ENCODE peak calls at places on chromosome 10, in four cellular contexts. W is HFF-Myc, P is right atrium auricular region, A is ovary. B is an unnamed sample.

GRCh38 chr10:28248092-28248491 is 54.8 kb downstream of the MPP7 start:
- DNase-seq in W (peak; percentile 78), P (no peak), A (no peak), B (no peak)

GRCh38 chr10:69849790-69850189 is 48.1 kb downstream of the COL13A1 start:
- DNase-seq in W (no peak), P (no peak), A (no peak), B (no peak)

GRCh38 chr10:111600772-111601171 is 523.9 kb downstream of the ADRA2A start:
- DNase-seq in W (no peak), P (no peak), A (no peak), B (no peak)

GRCh38 chr10:34314457-34314856 is 500.6 kb downstream of the PARD3 start:
- DNase-seq in W (no peak), P (no peak), A (no peak), B (no peak)

GRCh38 chr10:83692196-83692595 is 447.1 kb upstream of the GHITM start:
- DNase-seq in W (no peak), P (no peak), A (no peak), B (no peak)

GRCh38 chr10:13624630-13625029 is 37.9 kb downstream of the PRPF18 start:
- DNase-seq in W (no peak), P (no peak), A (no peak), B (no peak)

GRCh38 chr10:9579110-9579705 is 1438.5 kb upstream of the CELF2 start:
- DNase-seq in W (no peak), P (no peak), A (no peak), B (no peak)

GRCh38 chr10:73862011-73862410 is 12.3 kb downstream of the CAMK2G start:
- DNase-seq in W (no peak), P (no peak), A (no peak), B (no peak)

GRCh38 chr10:70272925-70273316 is 10.9 kb downstream of the NPFFR1 start:
- DNase-seq in W (no peak), P (no peak), A (no peak), B (no peak)

GRCh38 chr10:129999140-129999539 is 35.1 kb upstream of the EBF3 start:
- DNase-seq in W (no peak), P (no peak), A (no peak), B (no peak)

GRCh38 chr10:2989292-2989947 is 77.9 kb upstream of the PFKP start:
- DNase-seq in W (no peak), P (no peak), A (no peak), B (no peak)

GRCh38 chr10:65611592-65611991 is 1314.2 kb upstream of the LRRTM3 start:
- DNase-seq in W (no peak), P (no peak), A (no peak), B (no peak)

GRCh38 chr10:71975891-71976725 is 11.9 kb downstream of the CHST3 start:
- DNase-seq in W (no peak), P (no peak), A (peak; percentile 80), B (no peak)

GRCh38 chr10:49079499-49079898 is 35.8 kb downstream of the VSTM4 start:
- DNase-seq in W (no peak), P (no peak), A (no peak), B (no peak)

GRCh38 chr10:23412223-23412622 is 26.7 kb upstream of the OTUD1 start:
- DNase-seq in W (no peak), P (no peak), A (no peak), B (no peak)

GRCh38 chr10:2979267-2979660 is 88.1 kb upstream of the PFKP start:
- DNase-seq in W (no peak), P (no peak), A (no peak), B (no peak)

GRCh38 chr10:61452229-61452651 is 941 bp downstream of the TMEM26 start:
- DNase-seq in W (no peak), P (no peak), A (no peak), B (no peak)

GRCh38 chr10:78811174-78811573 is 257.6 kb upstream of the ZMIZ1 start:
- DNase-seq in W (no peak), P (no peak), A (no peak), B (no peak)

GRCh38 chr10:132512693-132513345 is 24.8 kb upstream of the INPP5A start:
- DNase-seq in W (no peak), P (no peak), A (peak; percentile 7), B (no peak)

GRCh38 chr10:11678074-11678793 is 63.9 kb upstream of the ECHDC3 start:
- DNase-seq in W (no peak), P (no peak), A (no peak), B (no peak)

GRCh38 chr10:110973400-110973799 is 54.0 kb downstream of the SHOC2 start:
- DNase-seq in W (no peak), P (no peak), A (no peak), B (no peak)

GRCh38 chr10:73590881-73591577 is at the start of gene USP54:
- DNase-seq in W (no peak), P (no peak), A (no peak), B (no peak)

GRCh38 chr10:86969421-86970041 is 1.2 kb downstream of the ADIRF start:
- DNase-seq in W (no peak), P (no peak), A (peak; percentile 66), B (no peak)

GRCh38 chr10:86968994-86969355 is 693 bp downstream of the ADIRF start:
- DNase-seq in W (no peak), P (peak; percentile 59), A (no peak), B (no peak)

GRCh38 chr10:86967481-86967941 is 771 bp upstream of the ADIRF start:
- DNase-seq in W (no peak), P (peak; percentile 57), A (peak; percentile 36), B (no peak)

GRCh38 chr10:86970152-86970886 is 2.0 kb downstream of the ADIRF start:
- DNase-seq in W (no peak), P (peak; percentile 89), A (peak; percentile 87), B (no peak)

DNA sequence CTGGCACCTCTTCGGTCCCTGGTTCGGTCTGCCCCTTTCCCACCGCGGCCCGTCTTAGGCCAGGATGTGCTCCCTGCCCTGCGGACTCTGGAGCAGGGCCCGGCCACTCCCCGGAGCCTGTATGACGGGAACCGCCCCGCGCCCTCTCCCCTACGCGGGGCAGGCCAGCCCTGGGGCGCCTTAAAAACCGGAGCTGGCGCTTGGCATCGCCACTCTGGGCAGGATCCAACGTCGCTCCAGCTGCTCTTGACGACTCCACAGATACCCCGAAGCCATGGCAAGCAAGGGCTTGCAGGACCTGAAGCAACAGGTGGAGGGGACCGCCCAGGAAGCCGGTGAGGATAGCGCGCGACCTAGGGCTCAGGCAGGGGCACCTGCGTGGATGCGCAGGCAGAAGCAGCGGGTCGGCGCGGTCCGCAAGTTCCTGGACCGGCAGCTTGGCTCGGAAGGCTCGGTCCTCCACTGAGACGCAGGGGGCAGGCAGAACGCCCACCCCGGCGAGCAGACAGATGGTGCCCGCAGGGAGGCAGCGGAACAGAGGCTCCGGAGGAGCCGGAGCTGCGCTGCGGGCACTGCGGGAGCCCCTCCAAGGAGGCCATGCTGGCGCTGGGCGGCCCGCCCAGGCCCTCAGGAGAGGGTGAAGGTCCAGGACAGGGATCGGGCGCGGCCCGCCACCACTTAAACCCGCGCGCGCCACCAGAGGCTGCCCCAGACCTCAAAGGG is at the start of gene ADIRF:
- DNase-seq in W (no peak), P (peak; percentile 71), A (peak; percentile 70), B (no peak)
- H3K4me3 ChIP-seq in W (peak within 1 kb of the TSS; percentile 30), P (peak within 1 kb of the TSS; percentile 61), A (peak within 1 kb of the TSS; percentile 71), B (no peak within 1 kb of the TSS)

DNA sequence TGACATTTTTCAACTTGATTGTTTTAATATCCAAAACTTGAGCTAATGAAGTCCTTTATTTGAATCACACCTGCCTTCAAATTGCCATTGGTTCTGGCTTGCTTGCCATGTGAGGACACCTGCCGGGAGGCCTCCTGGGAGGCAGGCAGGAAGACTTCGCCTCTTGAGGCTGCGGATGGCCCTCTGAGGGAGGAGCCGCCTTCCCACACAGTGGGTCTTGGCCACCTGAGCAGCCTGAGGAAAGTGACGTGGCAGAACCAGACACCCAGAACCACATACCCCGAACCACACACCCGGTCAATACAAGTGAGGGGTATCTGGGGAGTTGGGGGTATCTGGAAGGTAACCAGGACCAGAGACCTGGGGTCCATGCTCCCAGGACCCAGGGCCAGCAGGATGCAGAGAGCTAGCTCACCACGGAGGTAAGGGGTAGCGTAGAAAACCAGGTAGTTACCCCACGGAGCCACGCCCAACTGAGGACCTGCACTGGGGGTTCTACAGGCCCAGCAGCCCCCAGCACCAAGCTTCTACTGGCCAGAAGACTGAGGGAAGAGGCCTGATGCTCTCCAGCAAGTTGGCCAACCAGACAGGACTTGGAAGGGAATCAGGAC is 300.5 kb downstream of the TCERG1L start:
- DNase-seq in W (no peak), P (no peak), A (no peak), B (no peak)
- H3K4me3 ChIP-seq in W (no peak overlapping the region), P (no peak overlapping the region), A (no peak overlapping the region), B (no peak overlapping the region)

GRCh38 chr10:21721000-21721670 is 187.1 kb downstream of the MLLT10 start:
- DNase-seq in W (no peak), P (no peak), A (no peak), B (no peak)

GRCh38 chr10:21720090-21720489 is 186.1 kb downstream of the MLLT10 start:
- DNase-seq in W (no peak), P (no peak), A (no peak), B (no peak)

GRCh38 chr10:21724020-21724589 is 190.1 kb downstream of the MLLT10 start:
- DNase-seq in W (no peak), P (no peak), A (no peak), B (no peak)

GRCh38 chr10:21724695-21725371 is 190.8 kb downstream of the MLLT10 start:
- DNase-seq in W (peak; percentile 100), P (peak; percentile 93), A (peak; percentile 97), B (peak; percentile 78)

DNA sequence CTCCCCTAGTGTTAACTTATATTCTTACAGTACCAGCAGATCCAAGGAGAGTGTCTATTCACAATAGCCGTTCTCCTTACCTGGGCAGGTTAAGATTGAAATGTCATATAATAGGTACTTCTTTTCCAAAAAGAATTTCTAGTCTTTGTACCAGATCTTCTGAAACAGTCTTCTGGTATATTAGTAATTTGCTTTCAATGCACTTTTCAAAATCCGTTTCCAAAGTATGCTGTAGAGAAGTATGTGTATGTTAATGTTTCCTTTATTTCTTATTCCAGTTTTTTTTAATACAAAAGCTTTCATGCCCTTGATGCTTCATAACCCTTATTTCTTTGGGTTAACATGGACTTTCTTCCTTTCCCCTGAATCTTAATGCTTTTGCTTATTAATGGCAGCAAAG is 188.2 kb downstream of the MLLT10 start:
- DNase-seq in W (no peak), P (no peak), A (no peak), B (no peak)
- H3K4me3 ChIP-seq in W (no peak overlapping the region), P (no peak overlapping the region), A (no peak overlapping the region), B (no peak overlapping the region)

GRCh38 chr10:68081916-68082315 is 6.8 kb upstream of the HERC4 start:
- DNase-seq in W (no peak), P (no peak), A (no peak), B (no peak)

GRCh38 chr10:68082815-68083395 is 7.8 kb upstream of the HERC4 start:
- DNase-seq in W (no peak), P (no peak), A (no peak), B (no peak)

GRCh38 chr10:68083953-68084352 is 8.9 kb upstream of the HERC4 start:
- DNase-seq in W (no peak), P (no peak), A (no peak), B (no peak)

GRCh38 chr10:68079434-68079833 is 4.4 kb upstream of the HERC4 start:
- DNase-seq in W (no peak), P (no peak), A (no peak), B (no peak)

DNA sequence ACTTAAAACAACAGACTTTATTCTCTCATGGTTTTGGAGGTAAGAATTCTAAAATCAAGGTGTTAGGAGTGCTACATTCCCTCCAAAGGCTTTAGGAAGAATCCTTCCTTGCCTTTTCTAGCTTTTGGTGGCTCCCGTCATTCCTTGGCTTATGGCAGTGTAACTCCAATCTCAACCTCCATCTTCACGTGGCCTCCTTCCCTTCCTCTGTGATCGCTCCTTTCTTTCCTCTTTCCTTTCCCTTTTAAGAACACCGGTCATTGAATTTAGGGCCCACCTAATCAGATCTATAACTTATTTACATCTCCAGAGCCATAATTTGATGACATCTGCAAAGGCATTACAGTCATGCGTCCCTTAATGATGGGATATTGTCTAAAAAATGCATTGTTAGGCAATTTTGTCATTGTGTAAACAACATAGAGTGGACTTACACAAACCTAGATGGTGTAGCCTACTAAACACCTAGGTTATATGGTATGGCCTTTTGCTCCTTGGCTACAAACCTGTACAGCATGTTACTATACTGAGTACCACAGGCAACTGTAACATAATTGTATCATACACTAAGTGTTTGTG is 5.9 kb upstream of the HERC4 start:
- DNase-seq in W (no peak), P (no peak), A (no peak), B (no peak)
- H3K4me3 ChIP-seq in W (no peak overlapping the region), P (no peak overlapping the region), A (no peak overlapping the region), B (no peak overlapping the region)